ENCODE peak calls at places on chromosome 10, in five cellular contexts. One of them, this sample, is unnamed.

GRCh38 chr10:13660545-13660920 is 73.8 kb downstream of the PRPF18 start:
- DNase-seq in stimulated activated effector memory CD8-positive, alpha-beta T cell treated with anti-CD3 and anti-CD28 coated beads, Interleukin-12 subunit alpha, Interleukin-12 subunit beta, amount 100 ng/mL, for 72 hours: no peak
- DNase-seq in C1 segment of cervical spinal cord: no peak
- DNase-seq in activated CD8-positive, alpha-beta T cell treated with anti-CD3 and anti-CD28 coated beads for 36 hours: peak
- DNase-seq in neural crest cell: no peak
- DNase-seq in this sample: no peak

GRCh38 chr10:5906651-5907050 is 16.6 kb downstream of the FBH1 start:
- DNase-seq in activated CD8-positive, alpha-beta T cell treated with anti-CD3 and anti-CD28 coated beads for 36 hours: no peak
- DNase-seq in C1 segment of cervical spinal cord: no peak
- DNase-seq in neural crest cell: no peak
- DNase-seq in stimulated activated effector memory CD8-positive, alpha-beta T cell treated with anti-CD3 and anti-CD28 coated beads, Interleukin-12 subunit alpha, Interleukin-12 subunit beta, amount 100 ng/mL, for 72 hours: no peak
- DNase-seq in this sample: no peak

GRCh38 chr10:119849031-119849789 is 23.4 kb downstream of the MCMBP start:
- DNase-seq in neural crest cell: no peak
- DNase-seq in stimulated activated effector memory CD8-positive, alpha-beta T cell treated with anti-CD3 and anti-CD28 coated beads, Interleukin-12 subunit alpha, Interleukin-12 subunit beta, amount 100 ng/mL, for 72 hours: no peak
- DNase-seq in C1 segment of cervical spinal cord: no peak
- DNase-seq in activated CD8-positive, alpha-beta T cell treated with anti-CD3 and anti-CD28 coated beads for 36 hours: no peak
- DNase-seq in this sample: no peak

GRCh38 chr10:110530131-110530831 is 32.6 kb downstream of the DUSP5 start:
- DNase-seq in activated CD8-positive, alpha-beta T cell treated with anti-CD3 and anti-CD28 coated beads for 36 hours: peak
- DNase-seq in C1 segment of cervical spinal cord: no peak
- DNase-seq in stimulated activated effector memory CD8-positive, alpha-beta T cell treated with anti-CD3 and anti-CD28 coated beads, Interleukin-12 subunit alpha, Interleukin-12 subunit beta, amount 100 ng/mL, for 72 hours: no peak
- DNase-seq in neural crest cell: peak
- DNase-seq in this sample: no peak

GRCh38 chr10:32445036-32445435 is 904 bp upstream of the CCDC7 start:
- DNase-seq in stimulated activated effector memory CD8-positive, alpha-beta T cell treated with anti-CD3 and anti-CD28 coated beads, Interleukin-12 subunit alpha, Interleukin-12 subunit beta, amount 100 ng/mL, for 72 hours: no peak
- DNase-seq in neural crest cell: no peak
- DNase-seq in activated CD8-positive, alpha-beta T cell treated with anti-CD3 and anti-CD28 coated beads for 36 hours: peak
- DNase-seq in C1 segment of cervical spinal cord: no peak
- DNase-seq in this sample: no peak

GRCh38 chr10:117885206-117885605 is 161.5 kb downstream of the RAB11FIP2 start:
- DNase-seq in neural crest cell: no peak
- DNase-seq in stimulated activated effector memory CD8-positive, alpha-beta T cell treated with anti-CD3 and anti-CD28 coated beads, Interleukin-12 subunit alpha, Interleukin-12 subunit beta, amount 100 ng/mL, for 72 hours: no peak
- DNase-seq in C1 segment of cervical spinal cord: no peak
- DNase-seq in activated CD8-positive, alpha-beta T cell treated with anti-CD3 and anti-CD28 coated beads for 36 hours: no peak
- DNase-seq in this sample: no peak

GRCh38 chr10:6009159-6009558 is 31.8 kb upstream of the IL15RA start:
- DNase-seq in activated CD8-positive, alpha-beta T cell treated with anti-CD3 and anti-CD28 coated beads for 36 hours: no peak
- DNase-seq in neural crest cell: no peak
- DNase-seq in C1 segment of cervical spinal cord: no peak
- DNase-seq in stimulated activated effector memory CD8-positive, alpha-beta T cell treated with anti-CD3 and anti-CD28 coated beads, Interleukin-12 subunit alpha, Interleukin-12 subunit beta, amount 100 ng/mL, for 72 hours: no peak
- DNase-seq in this sample: no peak

GRCh38 chr10:49615721-49616120 is 1.9 kb downstream of the CHAT start:
- DNase-seq in C1 segment of cervical spinal cord: no peak
- DNase-seq in neural crest cell: no peak
- DNase-seq in stimulated activated effector memory CD8-positive, alpha-beta T cell treated with anti-CD3 and anti-CD28 coated beads, Interleukin-12 subunit alpha, Interleukin-12 subunit beta, amount 100 ng/mL, for 72 hours: no peak
- DNase-seq in activated CD8-positive, alpha-beta T cell treated with anti-CD3 and anti-CD28 coated beads for 36 hours: no peak
- DNase-seq in this sample: no peak

GRCh38 chr10:70850097-70850496 is 34.3 kb downstream of the SGPL1 start:
- DNase-seq in stimulated activated effector memory CD8-positive, alpha-beta T cell treated with anti-CD3 and anti-CD28 coated beads, Interleukin-12 subunit alpha, Interleukin-12 subunit beta, amount 100 ng/mL, for 72 hours: no peak
- DNase-seq in C1 segment of cervical spinal cord: no peak
- DNase-seq in activated CD8-positive, alpha-beta T cell treated with anti-CD3 and anti-CD28 coated beads for 36 hours: no peak
- DNase-seq in neural crest cell: no peak
- DNase-seq in this sample: no peak

GRCh38 chr10:89391882-89392756 is at the start of gene IFIT1:
- DNase-seq in stimulated activated effector memory CD8-positive, alpha-beta T cell treated with anti-CD3 and anti-CD28 coated beads, Interleukin-12 subunit alpha, Interleukin-12 subunit beta, amount 100 ng/mL, for 72 hours: no peak
- DNase-seq in neural crest cell: no peak
- DNase-seq in activated CD8-positive, alpha-beta T cell treated with anti-CD3 and anti-CD28 coated beads for 36 hours: peak
- DNase-seq in C1 segment of cervical spinal cord: peak
- DNase-seq in this sample: peak

GRCh38 chr10:30775779-30776591 is 146.4 kb upstream of the LYZL2 start:
- DNase-seq in stimulated activated effector memory CD8-positive, alpha-beta T cell treated with anti-CD3 and anti-CD28 coated beads, Interleukin-12 subunit alpha, Interleukin-12 subunit beta, amount 100 ng/mL, for 72 hours: no peak
- DNase-seq in neural crest cell: no peak
- DNase-seq in C1 segment of cervical spinal cord: no peak
- DNase-seq in activated CD8-positive, alpha-beta T cell treated with anti-CD3 and anti-CD28 coated beads for 36 hours: no peak
- DNase-seq in this sample: no peak

GRCh38 chr10:117005454-117006055 is 568 bp upstream of the SHTN1 start:
- DNase-seq in activated CD8-positive, alpha-beta T cell treated with anti-CD3 and anti-CD28 coated beads for 36 hours: no peak
- DNase-seq in stimulated activated effector memory CD8-positive, alpha-beta T cell treated with anti-CD3 and anti-CD28 coated beads, Interleukin-12 subunit alpha, Interleukin-12 subunit beta, amount 100 ng/mL, for 72 hours: no peak
- DNase-seq in C1 segment of cervical spinal cord: peak
- DNase-seq in neural crest cell: peak
- DNase-seq in this sample: no peak

GRCh38 chr10:71975087-71975890 is 11.1 kb downstream of the CHST3 start:
- DNase-seq in stimulated activated effector memory CD8-positive, alpha-beta T cell treated with anti-CD3 and anti-CD28 coated beads, Interleukin-12 subunit alpha, Interleukin-12 subunit beta, amount 100 ng/mL, for 72 hours: no peak
- DNase-seq in neural crest cell: no peak
- DNase-seq in C1 segment of cervical spinal cord: peak
- DNase-seq in activated CD8-positive, alpha-beta T cell treated with anti-CD3 and anti-CD28 coated beads for 36 hours: no peak
- DNase-seq in this sample: no peak

GRCh38 chr10:25059990-25060389 is 43.6 kb downstream of the THNSL1 start:
- DNase-seq in stimulated activated effector memory CD8-positive, alpha-beta T cell treated with anti-CD3 and anti-CD28 coated beads, Interleukin-12 subunit alpha, Interleukin-12 subunit beta, amount 100 ng/mL, for 72 hours: no peak
- DNase-seq in neural crest cell: no peak
- DNase-seq in activated CD8-positive, alpha-beta T cell treated with anti-CD3 and anti-CD28 coated beads for 36 hours: no peak
- DNase-seq in C1 segment of cervical spinal cord: no peak
- DNase-seq in this sample: no peak

GRCh38 chr10:43251664-43252165 is 15.2 kb downstream of the RASGEF1A start:
- DNase-seq in stimulated activated effector memory CD8-positive, alpha-beta T cell treated with anti-CD3 and anti-CD28 coated beads, Interleukin-12 subunit alpha, Interleukin-12 subunit beta, amount 100 ng/mL, for 72 hours: no peak
- DNase-seq in C1 segment of cervical spinal cord: no peak
- DNase-seq in activated CD8-positive, alpha-beta T cell treated with anti-CD3 and anti-CD28 coated beads for 36 hours: no peak
- DNase-seq in neural crest cell: no peak
- DNase-seq in this sample: no peak

GRCh38 chr10:48533951-48534720 is 70.7 kb downstream of the ARHGAP22 start:
- DNase-seq in neural crest cell: no peak
- DNase-seq in activated CD8-positive, alpha-beta T cell treated with anti-CD3 and anti-CD28 coated beads for 36 hours: no peak
- DNase-seq in stimulated activated effector memory CD8-positive, alpha-beta T cell treated with anti-CD3 and anti-CD28 coated beads, Interleukin-12 subunit alpha, Interleukin-12 subunit beta, amount 100 ng/mL, for 72 hours: no peak
- DNase-seq in C1 segment of cervical spinal cord: no peak
- DNase-seq in this sample: no peak

GRCh38 chr10:1406976-1407945 is 330.1 kb downstream of the ADARB2 start:
- DNase-seq in activated CD8-positive, alpha-beta T cell treated with anti-CD3 and anti-CD28 coated beads for 36 hours: no peak
- DNase-seq in neural crest cell: no peak
- DNase-seq in C1 segment of cervical spinal cord: no peak
- DNase-seq in stimulated activated effector memory CD8-positive, alpha-beta T cell treated with anti-CD3 and anti-CD28 coated beads, Interleukin-12 subunit alpha, Interleukin-12 subunit beta, amount 100 ng/mL, for 72 hours: no peak
- DNase-seq in this sample: no peak

GRCh38 chr10:119466655-119467054 is 75.9 kb downstream of the RGS10 start:
- DNase-seq in activated CD8-positive, alpha-beta T cell treated with anti-CD3 and anti-CD28 coated beads for 36 hours: peak
- DNase-seq in neural crest cell: no peak
- DNase-seq in stimulated activated effector memory CD8-positive, alpha-beta T cell treated with anti-CD3 and anti-CD28 coated beads, Interleukin-12 subunit alpha, Interleukin-12 subunit beta, amount 100 ng/mL, for 72 hours: peak
- DNase-seq in C1 segment of cervical spinal cord: no peak
- DNase-seq in this sample: no peak

GRCh38 chr10:133045556-133046483 is 41.9 kb upstream of the ADGRA1 start:
- DNase-seq in activated CD8-positive, alpha-beta T cell treated with anti-CD3 and anti-CD28 coated beads for 36 hours: no peak
- DNase-seq in neural crest cell: no peak
- DNase-seq in stimulated activated effector memory CD8-positive, alpha-beta T cell treated with anti-CD3 and anti-CD28 coated beads, Interleukin-12 subunit alpha, Interleukin-12 subunit beta, amount 100 ng/mL, for 72 hours: no peak
- DNase-seq in C1 segment of cervical spinal cord: no peak
- DNase-seq in this sample: no peak

GRCh38 chr10:31952066-31952465 is 23.4 kb upstream of the ARHGAP12 start:
- DNase-seq in neural crest cell: no peak
- DNase-seq in activated CD8-positive, alpha-beta T cell treated with anti-CD3 and anti-CD28 coated beads for 36 hours: no peak
- DNase-seq in stimulated activated effector memory CD8-positive, alpha-beta T cell treated with anti-CD3 and anti-CD28 coated beads, Interleukin-12 subunit alpha, Interleukin-12 subunit beta, amount 100 ng/mL, for 72 hours: no peak
- DNase-seq in C1 segment of cervical spinal cord: no peak
- DNase-seq in this sample: no peak

GRCh38 chr10:15518256-15518655 is 147.2 kb upstream of the FAM171A1 start:
- DNase-seq in activated CD8-positive, alpha-beta T cell treated with anti-CD3 and anti-CD28 coated beads for 36 hours: no peak
- DNase-seq in C1 segment of cervical spinal cord: no peak
- DNase-seq in stimulated activated effector memory CD8-positive, alpha-beta T cell treated with anti-CD3 and anti-CD28 coated beads, Interleukin-12 subunit alpha, Interleukin-12 subunit beta, amount 100 ng/mL, for 72 hours: no peak
- DNase-seq in neural crest cell: no peak
- DNase-seq in this sample: no peak

GRCh38 chr10:88456730-88457129 is 126.4 kb downstream of the RNLS start:
- DNase-seq in activated CD8-positive, alpha-beta T cell treated with anti-CD3 and anti-CD28 coated beads for 36 hours: no peak
- DNase-seq in neural crest cell: no peak
- DNase-seq in stimulated activated effector memory CD8-positive, alpha-beta T cell treated with anti-CD3 and anti-CD28 coated beads, Interleukin-12 subunit alpha, Interleukin-12 subunit beta, amount 100 ng/mL, for 72 hours: no peak
- DNase-seq in C1 segment of cervical spinal cord: no peak
- DNase-seq in this sample: no peak

GRCh38 chr10:86706401-86706841 is 38.1 kb downstream of the LDB3 start:
- DNase-seq in activated CD8-positive, alpha-beta T cell treated with anti-CD3 and anti-CD28 coated beads for 36 hours: no peak
- DNase-seq in stimulated activated effector memory CD8-positive, alpha-beta T cell treated with anti-CD3 and anti-CD28 coated beads, Interleukin-12 subunit alpha, Interleukin-12 subunit beta, amount 100 ng/mL, for 72 hours: no peak
- DNase-seq in C1 segment of cervical spinal cord: no peak
- DNase-seq in neural crest cell: no peak
- DNase-seq in this sample: no peak

GRCh38 chr10:116430288-116430687 is 2.6 kb downstream of the PNLIPRP3 start:
- DNase-seq in activated CD8-positive, alpha-beta T cell treated with anti-CD3 and anti-CD28 coated beads for 36 hours: no peak
- DNase-seq in C1 segment of cervical spinal cord: no peak
- DNase-seq in neural crest cell: no peak
- DNase-seq in stimulated activated effector memory CD8-positive, alpha-beta T cell treated with anti-CD3 and anti-CD28 coated beads, Interleukin-12 subunit alpha, Interleukin-12 subunit beta, amount 100 ng/mL, for 72 hours: no peak
- DNase-seq in this sample: no peak

GRCh38 chr10:22250897-22251605 is 33.2 kb upstream of the EBLN1 start:
- DNase-seq in C1 segment of cervical spinal cord: no peak
- DNase-seq in neural crest cell: no peak
- DNase-seq in activated CD8-positive, alpha-beta T cell treated with anti-CD3 and anti-CD28 coated beads for 36 hours: no peak
- DNase-seq in stimulated activated effector memory CD8-positive, alpha-beta T cell treated with anti-CD3 and anti-CD28 coated beads, Interleukin-12 subunit alpha, Interleukin-12 subunit beta, amount 100 ng/mL, for 72 hours: no peak
- DNase-seq in this sample: no peak

GRCh38 chr10:35300063-35300699 is 36.1 kb upstream of the CCNY start:
- DNase-seq in stimulated activated effector memory CD8-positive, alpha-beta T cell treated with anti-CD3 and anti-CD28 coated beads, Interleukin-12 subunit alpha, Interleukin-12 subunit beta, amount 100 ng/mL, for 72 hours: no peak
- DNase-seq in C1 segment of cervical spinal cord: peak
- DNase-seq in activated CD8-positive, alpha-beta T cell treated with anti-CD3 and anti-CD28 coated beads for 36 hours: no peak
- DNase-seq in neural crest cell: no peak
- DNase-seq in this sample: no peak

GRCh38 chr10:60032723-60033122 is 126.4 kb upstream of the CCDC6 start:
- DNase-seq in stimulated activated effector memory CD8-positive, alpha-beta T cell treated with anti-CD3 and anti-CD28 coated beads, Interleukin-12 subunit alpha, Interleukin-12 subunit beta, amount 100 ng/mL, for 72 hours: peak
- DNase-seq in activated CD8-positive, alpha-beta T cell treated with anti-CD3 and anti-CD28 coated beads for 36 hours: peak
- DNase-seq in neural crest cell: no peak
- DNase-seq in C1 segment of cervical spinal cord: no peak
- DNase-seq in this sample: no peak

GRCh38 chr10:86034710-86035109 is 331.9 kb downstream of the GRID1 start:
- DNase-seq in activated CD8-positive, alpha-beta T cell treated with anti-CD3 and anti-CD28 coated beads for 36 hours: no peak
- DNase-seq in C1 segment of cervical spinal cord: no peak
- DNase-seq in neural crest cell: no peak
- DNase-seq in stimulated activated effector memory CD8-positive, alpha-beta T cell treated with anti-CD3 and anti-CD28 coated beads, Interleukin-12 subunit alpha, Interleukin-12 subunit beta, amount 100 ng/mL, for 72 hours: no peak
- DNase-seq in this sample: no peak

GRCh38 chr10:75726522-75727493 is 295.4 kb downstream of the LRMDA start:
- DNase-seq in activated CD8-positive, alpha-beta T cell treated with anti-CD3 and anti-CD28 coated beads for 36 hours: no peak
- DNase-seq in stimulated activated effector memory CD8-positive, alpha-beta T cell treated with anti-CD3 and anti-CD28 coated beads, Interleukin-12 subunit alpha, Interleukin-12 subunit beta, amount 100 ng/mL, for 72 hours: no peak
- DNase-seq in neural crest cell: no peak
- DNase-seq in C1 segment of cervical spinal cord: no peak
- DNase-seq in this sample: no peak

GRCh38 chr10:123906884-123907652 is 15.5 kb upstream of the CPXM2 start:
- DNase-seq in activated CD8-positive, alpha-beta T cell treated with anti-CD3 and anti-CD28 coated beads for 36 hours: no peak
- DNase-seq in neural crest cell: no peak
- DNase-seq in stimulated activated effector memory CD8-positive, alpha-beta T cell treated with anti-CD3 and anti-CD28 coated beads, Interleukin-12 subunit alpha, Interleukin-12 subunit beta, amount 100 ng/mL, for 72 hours: no peak
- DNase-seq in C1 segment of cervical spinal cord: no peak
- DNase-seq in this sample: no peak

This sample was measured in effector CD8-positive, alpha-beta T cell.